ENCODE peak calls at places on chromosomes 13 and 19, in eight cellular contexts. H, X, Q, Y, T, A, S and I are unnamed samples.

GRCh38 chr19:13044160-13044853 is 49.0 kb downstream of the NFIX start:
- DNase-seq in Q (no peak), X (no peak), Y (no peak), T (no peak), S (no peak), A (peak; percentile 73), H (no peak), I (no peak)

GRCh38 chr13:102580552-102581169 is 16.1 kb upstream of the TPP2 start:
- DNase-seq in Y (peak; percentile 68), T (no peak), H (no peak), X (peak; percentile 73), Q (no peak), A (peak; percentile 76), S (peak; percentile 54), I (peak; percentile 87)

GRCh38 chr19:12721656-12722565 is 1.8 kb downstream of the TNPO2 start:
- DNase-seq in T (peak; percentile 88), Q (peak; percentile 69), S (peak; percentile 51), A (peak; percentile 78), H (peak; percentile 80), X (peak; percentile 94), Y (peak; percentile 92), I (peak; percentile 82)

GRCh38 chr13:75480691-75481175 is 1.2 kb downstream of the TBC1D4 start:
- DNase-seq in H (peak; percentile 65), T (peak; percentile 86), S (peak; percentile 75), A (peak; percentile 58), Y (peak; percentile 80), X (peak; percentile 65), Q (peak; percentile 83), I (peak; percentile 46)

GRCh38 chr13:30477346-30478235 is 11.9 kb upstream of the HMGB1 start:
- DNase-seq in S (no peak), H (no peak), Y (peak; percentile 81), X (no peak), A (no peak), Q (no peak), T (no peak), I (no peak)

GRCh38 chr19:29966594-29967249 is 24.7 kb downstream of the URI1 start:
- DNase-seq in T (no peak), X (no peak), H (no peak), Q (no peak), Y (no peak), A (peak; percentile 47), S (no peak), I (peak; percentile 44)

GRCh38 chr19:11379857-11380350 is 4.2 kb downstream of the EPOR start:
- DNase-seq in X (no peak), Q (no peak), H (no peak), A (no peak), S (no peak), Y (no peak), T (no peak), I (no peak)

GRCh38 chr19:756232-756631 is 5.3 kb downstream of the MISP start:
- DNase-seq in H (no peak), Y (peak; percentile 74), X (no peak), T (no peak), S (no peak), Q (no peak), A (peak; percentile 42), I (peak; percentile 35)

GRCh38 chr13:85738696-85739320 is 60.4 kb downstream of the SLITRK6 start:
- DNase-seq in H (no peak), T (no peak), Q (no peak), X (no peak), A (no peak), S (no peak), Y (no peak), I (no peak)

GRCh38 chr19:47068876-47069406 is 20.5 kb upstream of the TMEM160 start:
- DNase-seq in S (no peak), T (no peak), H (no peak), Y (no peak), A (no peak), Q (no peak), X (no peak), I (no peak)

GRCh38 chr19:47637550-47637949 is 28.6 kb downstream of the BICRA start:
- DNase-seq in A (no peak), T (peak; percentile 12), H (no peak), Q (no peak), S (no peak), Y (no peak), X (no peak), I (peak; percentile 64)

GRCh38 chr13:107866666-107867623 is 348.4 kb downstream of the LIG4 start:
- DNase-seq in Y (peak; percentile 75), Q (no peak), H (no peak), T (no peak), X (peak; percentile 71), S (no peak), A (peak; percentile 39), I (peak; percentile 39)

GRCh38 chr13:51793570-51794273 is 10.2 kb downstream of the DHRS12 start:
- DNase-seq in H (no peak), Y (no peak), X (no peak), Q (no peak), A (peak; percentile 87), S (no peak), T (no peak), I (peak; percentile 79)

GRCh38 chr19:16076154-16076957 is at the start of gene TPM4:
- DNase-seq in Y (peak; percentile 96), A (peak; percentile 98), H (peak; percentile 95), T (peak; percentile 92), X (peak; percentile 96), S (peak; percentile 89), Q (peak; percentile 93), I (peak; percentile 98)

DNA sequence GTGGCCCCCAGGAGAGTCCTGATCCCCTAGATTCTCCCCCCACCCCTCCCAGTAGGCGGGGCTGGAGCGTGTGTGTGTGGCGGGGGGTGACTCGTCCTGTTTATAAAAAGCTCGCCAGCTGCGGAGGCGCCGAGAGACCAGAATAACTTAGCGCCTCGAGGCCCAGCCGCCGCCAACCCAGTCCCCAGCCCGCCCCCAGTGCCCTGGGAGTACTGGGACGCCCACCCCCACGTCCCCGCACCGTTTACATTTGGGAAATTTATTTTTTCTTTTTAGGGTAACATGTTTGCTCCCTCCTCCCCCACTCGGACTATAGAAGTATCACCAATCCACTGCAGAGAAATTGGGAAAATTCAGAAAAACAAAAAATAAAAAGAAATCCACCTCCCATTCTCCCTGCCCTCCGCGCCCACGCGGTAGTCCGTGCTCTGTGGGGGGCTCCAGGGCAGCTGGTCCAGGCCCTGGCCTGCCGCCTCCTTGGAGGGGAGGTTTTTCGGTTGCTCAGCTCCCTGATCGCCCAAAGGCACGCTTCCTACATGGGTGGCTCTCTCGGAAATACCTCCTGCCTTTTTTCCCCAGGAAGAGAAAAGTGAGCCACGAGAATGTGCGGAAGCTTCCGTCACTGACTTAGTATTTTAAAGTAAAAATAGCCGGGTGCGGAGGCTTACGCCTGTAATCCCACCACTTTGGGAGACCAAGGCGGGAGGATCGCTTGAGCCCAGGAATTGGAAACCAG is 1.5 kb upstream of the RAB3A start:
- DNase-seq in S (peak; percentile 80), T (peak; percentile 94), A (peak; percentile 74), X (peak; percentile 77), Q (peak; percentile 85), Y (peak; percentile 85), H (peak; percentile 95), I (peak; percentile 72)
- TF ChIP-seq CTCF in S (no peak), T (no peak), A (no peak), X (no peak), Q (no peak), Y (no peak), H (no peak), I (no peak)

DNA sequence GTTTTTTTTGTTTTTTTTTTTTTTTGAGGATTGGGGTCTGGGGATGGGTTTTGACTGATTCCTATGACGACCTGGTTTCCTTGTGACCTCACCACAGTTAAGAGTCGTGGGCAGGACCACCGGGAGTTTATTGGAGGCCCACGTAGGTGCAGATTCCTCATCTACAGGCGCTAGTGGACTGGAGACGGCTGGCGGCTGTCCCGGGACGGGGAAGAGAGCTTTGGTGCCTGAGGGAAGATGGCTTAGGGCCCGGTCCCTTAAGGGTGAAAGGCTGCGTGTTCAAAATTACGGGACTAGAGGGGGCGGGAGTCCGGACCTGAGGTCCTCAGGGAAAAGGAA is 679 bp upstream of the TEAD2 start:
- DNase-seq in Y (no peak), S (no peak), X (no peak), Q (peak; percentile 63), A (no peak), H (peak; percentile 61), T (peak; percentile 68), I (peak; percentile 53)
- H3K4me3 ChIP-seq in Y (peak overlapping the region; percentile 95), S (no peak overlapping the region), X (peak overlapping the region; percentile 76), Q (peak overlapping the region; percentile 86), A (peak overlapping the region; percentile 96), H (peak overlapping the region; percentile 16), T (peak overlapping the region; percentile 83), I (peak overlapping the region; percentile 96)

DNA sequence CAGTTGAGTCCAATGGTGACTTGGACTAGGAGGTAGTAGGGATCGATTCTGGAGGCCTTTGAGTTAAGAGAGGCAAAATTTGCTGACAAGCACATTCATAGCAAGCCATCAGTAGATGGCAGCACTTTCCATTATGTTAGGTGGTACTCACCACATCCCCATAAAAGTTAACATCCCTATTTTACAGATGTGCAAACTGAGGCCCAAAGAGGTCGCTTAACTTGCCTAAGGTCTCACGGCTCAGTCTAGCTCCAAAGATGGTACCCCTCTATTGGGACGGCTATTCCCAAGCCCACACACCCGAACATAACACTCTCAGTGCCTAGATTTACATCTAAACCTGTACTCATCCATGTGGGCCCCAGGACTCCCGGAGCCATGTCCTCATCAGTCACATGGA is 21.5 kb upstream of the FOSB start:
- DNase-seq in S (no peak), X (peak; percentile 49), Y (no peak), Q (no peak), A (peak; percentile 53), T (no peak), H (no peak), I (peak; percentile 71)
- TF ChIP-seq CTCF in S (no peak), X (peak; percentile 43), Y (peak; percentile 62), Q (no peak), A (peak; percentile 49), T (peak; percentile 21), H (peak; percentile 19), I (peak; percentile 53)

GRCh38 chr19:17954401-17954800 is 12.5 kb upstream of the KCNN1 start:
- DNase-seq in Y (no peak), A (no peak), X (no peak), Q (no peak), T (no peak), H (no peak), S (no peak), I (no peak)

GRCh38 chr19:17953316-17953801 is 13.5 kb upstream of the KCNN1 start:
- DNase-seq in S (no peak), H (no peak), Q (no peak), Y (no peak), A (no peak), T (no peak), X (no peak), I (no peak)

GRCh38 chr19:17951151-17952040 is 15.5 kb upstream of the KCNN1 start:
- DNase-seq in Q (no peak), H (no peak), S (no peak), Y (peak; percentile 68), A (no peak), T (no peak), X (peak; percentile 43), I (no peak)

GRCh38 chr19:17952041-17952976 is 14.6 kb upstream of the KCNN1 start:
- DNase-seq in X (peak; percentile 50), T (no peak), Q (no peak), Y (peak; percentile 68), A (no peak), S (no peak), H (no peak), I (no peak)

DNA sequence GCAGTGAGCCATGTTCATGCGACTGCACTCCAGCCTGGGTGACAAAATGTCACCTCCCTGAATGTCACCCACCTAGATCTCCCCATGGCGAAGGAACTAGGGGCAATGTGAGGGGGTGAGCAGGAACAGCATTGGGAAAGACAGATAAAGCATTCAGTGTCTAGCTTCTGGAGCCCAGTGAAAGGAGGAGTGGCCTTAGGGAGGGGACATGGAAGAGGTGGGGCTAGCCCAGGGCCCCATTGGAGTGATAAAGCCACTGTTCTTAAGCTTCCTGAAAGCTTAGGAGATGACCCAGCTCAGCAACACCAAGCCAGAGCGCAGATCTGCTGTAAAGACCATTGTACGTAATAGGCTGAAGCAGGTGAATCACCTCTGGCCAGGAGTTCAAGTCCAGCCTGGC is 13.0 kb upstream of the KCNN1 start:
- DNase-seq in T (no peak), Q (no peak), Y (no peak), A (no peak), S (no peak), H (no peak), X (peak; percentile 58), I (no peak)
- H3K4me3 ChIP-seq in T (no peak overlapping the region), Q (no peak overlapping the region), Y (no peak overlapping the region), A (no peak overlapping the region), S (no peak overlapping the region), H (no peak overlapping the region), X (no peak overlapping the region), I (no peak overlapping the region)